ENCODE peak calls at places on chromosomes 1 and 21, in seven cellular contexts. O is neuronal stem cell, S is H9, E is IMR-90, D is mesendoderm, B is H1, R is trophoblast cell. M is an unnamed sample.

GRCh38 chr1:164748253-164748899 is 189.4 kb downstream of the PBX1 start:
- DNase-seq in O (peak), B (no peak), R (peak), E (peak), D (peak), S (no peak), M (peak)

GRCh38 chr1:147202576-147202975 is 22.6 kb downstream of the FMO5 start:
- DNase-seq in D (no peak), O (no peak), E (peak), B (no peak), R (no peak), S (no peak), M (no peak)

GRCh38 chr21:41758550-41758949 is 8.3 kb downstream of the RIPK4 start:
- DNase-seq in S (no peak), D (no peak), O (no peak), E (no peak), B (no peak), R (no peak), M (no peak)

GRCh38 chr1:227730630-227731151 is 4.4 kb downstream of the JMJD4 start:
- DNase-seq in O (no peak), S (no peak), R (no peak), B (no peak), E (no peak), D (no peak), M (no peak)

GRCh38 chr21:41794600-41794999 is 27.7 kb upstream of the RIPK4 start:
- DNase-seq in S (no peak), B (no peak), E (no peak), R (no peak), D (no peak), O (no peak), M (no peak)

GRCh38 chr21:38494688-38495087 is 3.6 kb downstream of the ERG start:
- DNase-seq in S (no peak), B (no peak), D (no peak), O (no peak), E (no peak), R (no peak), M (peak)

GRCh38 chr21:42262826-42263225 is 43.9 kb downstream of the ABCG1 start:
- DNase-seq in E (peak), S (no peak), D (peak), O (no peak), R (no peak), B (no peak), M (peak)

GRCh38 chr1:200372095-200372884 is 37.5 kb downstream of the ZNF281 start:
- DNase-seq in D (peak), B (peak), R (peak), S (no peak), O (no peak), E (peak), M (peak)

GRCh38 chr1:7108251-7108650 is 323.0 kb downstream of the CAMTA1 start:
- DNase-seq in S (no peak), D (no peak), O (no peak), R (no peak), E (no peak), B (no peak), M (no peak)

GRCh38 chr1:109338091-109338490 is 31.3 kb upstream of the MYBPHL start:
- DNase-seq in E (no peak), O (no peak), S (no peak), D (no peak), B (no peak), R (no peak), M (no peak)

GRCh38 chr1:90201467-90202358 is 206.8 kb downstream of the ZNF326 start:
- DNase-seq in B (no peak), O (no peak), D (no peak), S (no peak), R (peak), E (peak), M (peak)

GRCh38 chr1:150999051-150999674 is 7.5 kb downstream of the MINDY1 start:
- DNase-seq in B (no peak), S (no peak), O (no peak), R (no peak), E (peak), D (no peak), M (peak)

GRCh38 chr1:172698224-172698623 is 39.3 kb downstream of the FASLG start:
- DNase-seq in D (no peak), B (no peak), O (no peak), E (no peak), S (no peak), R (no peak), M (no peak)

GRCh38 chr1:226549937-226550670 is 1.5 kb downstream of the STUM start:
- DNase-seq in B (no peak), O (peak), E (no peak), D (peak), S (peak), R (no peak), M (peak)

GRCh38 chr21:29322570-29322957 is 23.8 kb downstream of the BACH1 start:
- DNase-seq in B (no peak), O (no peak), E (no peak), S (no peak), R (no peak), D (no peak), M (no peak)

DNA sequence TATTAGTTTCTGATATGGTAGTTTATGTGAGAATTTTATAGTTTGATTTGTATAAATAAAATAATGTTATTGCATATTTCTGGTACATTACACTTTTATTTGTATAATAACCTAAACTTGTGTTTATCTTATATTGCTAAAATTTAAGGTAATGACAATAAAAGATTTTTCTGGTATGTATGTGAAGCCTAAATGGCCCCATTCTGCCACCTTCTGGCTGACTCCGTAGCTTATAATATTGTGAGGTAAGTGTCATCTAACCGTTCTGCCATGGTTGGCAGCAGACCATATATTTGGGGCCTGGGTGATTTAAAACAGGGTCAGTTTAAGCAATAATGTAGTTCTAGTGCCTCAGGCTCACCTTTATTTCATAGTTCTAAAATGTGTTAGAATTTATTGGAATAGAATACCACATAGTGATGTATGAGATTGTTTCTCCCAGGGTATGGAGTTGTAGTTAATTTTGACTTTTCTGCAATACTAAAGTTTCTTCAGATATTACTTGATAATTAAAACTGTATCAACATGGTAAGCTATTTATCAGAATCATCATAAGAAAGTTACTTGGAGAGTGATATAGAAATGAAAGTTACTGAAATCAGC is 21.2 kb upstream of the PRKACB start:
- DNase-seq in S (no peak), O (no peak), R (peak), E (peak), B (no peak), D (peak), M (peak)
- H3K23ac ChIP-seq in S (no peak), O (no peak), R (no peak), E (no peak), B (no peak), D (no peak), M (no peak)

GRCh38 chr1:59457786-59458185 is 160.9 kb downstream of the FGGY start:
- DNase-seq in O (no peak), D (no peak), S (no peak), B (no peak), R (no peak), E (no peak), M (no peak)
- H3K4ac ChIP-seq in O (no peak), D (no peak), S (no peak), B (no peak), R (no peak), E (no peak), M (no peak)

GRCh38 chr1:202200669-202201068 is 7.1 kb downstream of the LGR6 start:
- DNase-seq in B (no peak), S (no peak), D (no peak), O (no peak), R (no peak), E (no peak), M (no peak)

GRCh38 chr1:202197670-202198359 is 4.2 kb downstream of the LGR6 start:
- DNase-seq in E (no peak), R (no peak), D (no peak), B (no peak), S (no peak), O (no peak), M (no peak)

GRCh38 chr1:202200112-202200548 is 6.5 kb downstream of the LGR6 start:
- DNase-seq in B (no peak), O (no peak), E (peak), S (peak), R (peak), D (peak), M (peak)

GRCh38 chr1:202198360-202198711 is 4.7 kb downstream of the LGR6 start:
- DNase-seq in E (no peak), D (no peak), R (no peak), O (no peak), S (no peak), B (no peak), M (no peak)

GRCh38 chr1:202199141-202199889 is 5.7 kb downstream of the LGR6 start:
- DNase-seq in S (no peak), R (no peak), O (no peak), D (no peak), E (no peak), B (no peak), M (no peak)
- H3K23ac ChIP-seq in S (no peak), R (no peak), O (no peak), D (no peak), E (no peak), B (no peak), M (no peak)

GRCh38 chr1:36475341-36475740 is 7.4 kb downstream of the CSF3R start:
- DNase-seq in E (no peak), R (no peak), S (no peak), B (no peak), O (no peak), D (no peak), M (no peak)

GRCh38 chr1:36479505-36480051 is 3.1 kb downstream of the CSF3R start:
- DNase-seq in B (no peak), S (no peak), E (no peak), O (no peak), R (peak), D (no peak), M (no peak)

GRCh38 chr1:36480161-36480560 is 2.6 kb downstream of the CSF3R start:
- DNase-seq in S (no peak), B (no peak), E (no peak), D (no peak), O (no peak), R (no peak), M (no peak)

GRCh38 chr1:36475910-36476604 is 6.7 kb downstream of the CSF3R start:
- DNase-seq in S (no peak), B (no peak), O (no peak), R (no peak), D (no peak), E (no peak), M (no peak)

GRCh38 chr1:36476945-36477344 is 5.8 kb downstream of the CSF3R start:
- DNase-seq in B (no peak), R (no peak), D (no peak), S (no peak), E (no peak), O (no peak), M (no peak)
- H3K4ac ChIP-seq in B (no peak), R (no peak), D (no peak), S (no peak), E (no peak), O (no peak), M (no peak)

M was measured in mesenchymal stem cell.